ENCODE peak calls at places on chromosomes 11 and 22, in five cellular contexts. V is non-pigmented ciliary epithelial cell, E is EL, B is MG63, M is T1000. D is an unnamed sample.
A peak's percentile ranks its signal among the peaks of the same experiment; 100 is the strongest.

GRCh38 chr11:112778091-112778889 is 182.9 kb upstream of the NCAM1 start:
- DNase-seq in M (no peak), E (no peak), B (no peak), V (no peak), D (no peak)

GRCh38 chr22:43828711-43829447 is 16.8 kb upstream of the EFCAB6 start:
- DNase-seq in V (no peak), B (peak; percentile 39), M (no peak), E (no peak), D (no peak)

GRCh38 chr11:72306186-72306585 is 62.2 kb upstream of the PHOX2A start:
- DNase-seq in B (no peak), M (no peak), E (no peak), V (no peak), D (no peak)

GRCh38 chr11:123194308-123195181 is 503 bp downstream of the CLMP start:
- DNase-seq in V (no peak), B (peak; percentile 43), M (no peak), E (peak; percentile 61), D (no peak)

GRCh38 chr11:44861829-44862545 is 88.7 kb downstream of the TP53I11 start:
- DNase-seq in V (peak; percentile 97), M (peak; percentile 74), E (peak; percentile 99), B (peak; percentile 99), D (peak; percentile 94)

GRCh38 chr22:37241351-37242142 is 2.5 kb downstream of the RAC2 start:
- DNase-seq in E (no peak), M (no peak), V (no peak), B (no peak), D (no peak)

GRCh38 chr22:23234409-23235161 is 54.3 kb downstream of the BCR start:
- DNase-seq in B (no peak), V (no peak), M (no peak), E (no peak), D (no peak)

GRCh38 chr22:47206185-47206584 is 443.7 kb downstream of the TBC1D22A start:
- DNase-seq in M (no peak), V (no peak), B (no peak), E (no peak), D (no peak)

GRCh38 chr11:83326326-83326725 is 40.2 kb upstream of the CCDC90B start:
- DNase-seq in M (no peak), V (no peak), B (no peak), E (no peak), D (no peak)

GRCh38 chr22:45207981-45208664 is 32.6 kb downstream of the KIAA0930 start:
- DNase-seq in E (peak; percentile 44), M (no peak), V (peak; percentile 67), B (no peak), D (no peak)

GRCh38 chr22:39503590-39503989 is 1.5 kb downstream of the MIEF1 start:
- DNase-seq in B (no peak), E (no peak), V (no peak), M (no peak), D (no peak)

GRCh38 chr11:27973851-27974536 is 134.0 kb downstream of the KIF18A start:
- DNase-seq in B (peak; percentile 44), V (no peak), M (no peak), E (no peak), D (no peak)

GRCh38 chr11:8717876-8718753 is 35.5 kb downstream of the RPL27A start:
- DNase-seq in V (no peak), B (peak; percentile 93), E (peak; percentile 91), M (peak; percentile 23), D (no peak)

GRCh38 chr11:72981067-72981466 is 161.1 kb downstream of the FCHSD2 start:
- DNase-seq in E (no peak), B (no peak), M (no peak), V (no peak), D (no peak)

GRCh38 chr11:133928628-133929059 is 28.1 kb downstream of the IGSF9B start:
- DNase-seq in V (no peak), E (peak; percentile 22), B (no peak), M (no peak), D (no peak)

GRCh38 chr11:92886243-92886905 is 83.1 kb upstream of the MTNR1B start:
- DNase-seq in E (peak; percentile 61), M (no peak), B (peak; percentile 6), V (peak; percentile 8), D (peak; percentile 12)

GRCh38 chr22:39958916-39959639 is 1.1 kb upstream of the TMA7B start:
- DNase-seq in V (no peak), B (no peak), E (no peak), M (no peak), D (no peak)

GRCh38 chr11:130611791-130612251 is 163.4 kb downstream of the ADAMTS15 start:
- DNase-seq in V (no peak), B (peak; percentile 42), M (no peak), E (peak; percentile 94), D (peak; percentile 84)

GRCh38 chr22:33766056-33766455 is 154.2 kb downstream of the LARGE1 start:
- DNase-seq in V (no peak), B (no peak), M (no peak), E (no peak), D (no peak)

GRCh38 chr11:15969281-15969680 is 387.1 kb downstream of the SOX6 start:
- DNase-seq in E (peak; percentile 81), B (peak; percentile 70), M (no peak), V (peak; percentile 71), D (no peak)

GRCh38 chr22:46377566-46378498 is 42.3 kb downstream of the TRMU start:
- DNase-seq in M (no peak), V (no peak), B (no peak), E (peak; percentile 52), D (no peak)

GRCh38 chr11:87466228-87466627 is 428.5 kb downstream of the TMEM135 start:
- DNase-seq in V (no peak), B (peak; percentile 20), M (no peak), E (no peak), D (no peak)

GRCh38 chr11:77705195-77705876 is 67.7 kb upstream of the CLNS1A start:
- DNase-seq in M (no peak), V (peak; percentile 26), B (peak; percentile 24), E (peak; percentile 70), D (peak; percentile 86)

GRCh38 chr11:74636633-74637184 is 44.3 kb downstream of the POLD3 start:
- DNase-seq in B (no peak), M (no peak), E (peak; percentile 83), V (peak; percentile 83), D (peak; percentile 67)

GRCh38 chr22:43783777-43784176 is 28.3 kb downstream of the EFCAB6 start:
- DNase-seq in B (no peak), M (no peak), E (no peak), V (no peak), D (no peak)

GRCh38 chr22:37199839-37200161 is 11.8 kb upstream of the C1QTNF6 start:
- DNase-seq in M (no peak), V (no peak), E (no peak), B (no peak), D (no peak)

GRCh38 chr11:131904756-131905155 is 534.3 kb downstream of the NTM start:
- DNase-seq in V (peak; percentile 73), M (no peak), E (no peak), B (no peak), D (no peak)

GRCh38 chr22:45334528-45334927 is 24.8 kb downstream of the FAM118A start:
- DNase-seq in E (no peak), B (peak; percentile 53), V (no peak), M (no peak), D (no peak)

GRCh38 chr11:102302241-102302640 is 15.0 kb upstream of the BIRC3 start:
- DNase-seq in V (no peak), B (no peak), E (no peak), M (no peak), D (no peak)

GRCh38 chr22:48488611-48489456 is 1338.8 kb downstream of the BRD1 start:
- DNase-seq in V (no peak), E (no peak), B (no peak), M (no peak), D (no peak)

GRCh38 chr11:24198458-24198857 is 298.4 kb upstream of the LUZP2 start:
- DNase-seq in V (peak; percentile 24), B (no peak), E (peak; percentile 9), M (no peak), D (no peak)

D was measured in epithelial cell of proximal tubule.